ENCODE peak calls at places on chromosomes 3 and 15, in four cellular contexts. L is GM12878, P is K562, F is HepG2. N is an unnamed sample.

GRCh38 chr3:12159227-12159601 is 502 bp upstream of the TIMP4 start:
- DNase-seq in L (no peak), P (no peak), F (no peak), N (no peak)

GRCh38 chr3:131796558-131796957 is 238.3 kb downstream of the CPNE4 start:
- DNase-seq in L (peak), P (no peak), F (no peak), N (no peak)

GRCh38 chr3:69120879-69121464 is 1.4 kb downstream of the LMOD3 start:
- DNase-seq in L (peak), P (peak), F (peak), N (peak)

GRCh38 chr3:134249935-134250716 is 533 bp downstream of the RYK start:
- DNase-seq in L (no peak), P (peak), F (peak), N (peak)

GRCh38 chr3:132556467-132557159 is 40.5 kb upstream of the ACKR4 start:
- DNase-seq in L (no peak), P (no peak), F (no peak), N (no peak)

GRCh38 chr3:114760679-114761078 is 386.4 kb downstream of the ZBTB20 start:
- DNase-seq in L (no peak), P (no peak), F (no peak), N (no peak)

GRCh38 chr3:12885585-12885934 is 44.2 kb upstream of the RPL32 start:
- DNase-seq in L (no peak), P (no peak), F (no peak), N (no peak)

GRCh38 chr15:69265347-69265955 is 33.3 kb upstream of the PAQR5 start:
- DNase-seq in L (no peak), P (no peak), F (peak), N (peak)

GRCh38 chr3:25885544-25885943 is 95.7 kb downstream of the OXSM start:
- DNase-seq in L (no peak), P (no peak), F (no peak), N (no peak)

GRCh38 chr3:52047295-52047960 is 8.9 kb downstream of the DUSP7 start:
- DNase-seq in L (no peak), P (no peak), F (no peak), N (no peak)

GRCh38 chr3:71378509-71378908 is 205.0 kb downstream of the FOXP1 start:
- DNase-seq in L (no peak), P (no peak), F (no peak), N (no peak)

GRCh38 chr3:27357665-27358258 is 11.4 kb downstream of the NEK10 start:
- DNase-seq in L (no peak), P (peak), F (peak), N (peak)

GRCh38 chr15:67515557-67515956 is 5.4 kb upstream of the C15orf61 start:
- DNase-seq in L (no peak), P (no peak), F (no peak), N (no peak)

GRCh38 chr3:46024131-46024530 is 3.2 kb downstream of the XCR1 start:
- DNase-seq in L (no peak), P (no peak), F (no peak), N (no peak)

GRCh38 chr3:133944181-133944580 is 48.5 kb upstream of the RAB6B start:
- DNase-seq in L (no peak), P (no peak), F (no peak), N (no peak)

GRCh38 chr3:49133226-49133951 is 539 bp upstream of the LAMB2 start:
- DNase-seq in L (no peak), P (peak), F (peak), N (peak)

GRCh38 chr3:16828815-16829214 is 55.9 kb upstream of the PLCL2 start:
- DNase-seq in L (no peak), P (peak), F (no peak), N (peak)
- TF ChIP-seq ESRRA in L (no peak), P (peak), F (no peak), N (peak)

DNA sequence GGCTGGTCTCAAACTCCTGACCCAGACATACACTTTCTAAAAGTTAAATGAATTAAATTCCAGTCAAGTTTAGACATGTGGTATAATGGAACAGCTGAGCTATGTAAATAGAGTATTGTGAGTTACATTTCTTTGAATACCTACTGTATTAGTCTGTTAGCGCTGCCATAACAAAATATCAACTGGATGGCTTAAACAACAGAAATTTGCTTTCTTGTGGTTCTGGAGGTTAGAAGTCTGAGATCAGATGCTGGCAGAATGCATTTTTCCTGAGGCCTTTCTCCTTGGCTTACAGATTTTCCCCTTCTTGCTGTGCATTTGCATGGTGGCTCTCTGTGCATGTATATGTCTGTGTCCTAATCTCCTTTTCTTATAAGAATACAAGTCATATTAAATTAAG is 101.5 kb upstream of the TGFBR2 start:
- DNase-seq in L (no peak), P (no peak), F (no peak), N (no peak)
- TF ChIP-seq RFX5 in L (no peak), P (no peak), F (no peak), N (no peak)

GRCh38 chr15:48361690-48362089 is 30.5 kb downstream of the DUT start:
- DNase-seq in L (no peak), P (no peak), F (no peak), N (no peak)
- TF ChIP-seq BHLHE40 in L (no peak), P (no peak), F (no peak), N (no peak)

GRCh38 chr15:74786659-74787165 is 4.8 kb downstream of the CSK start:
- DNase-seq in L (no peak), P (no peak), F (no peak), N (no peak)
- TF ChIP-seq ESRRA in L (no peak), P (no peak), F (no peak), N (no peak)

DNA sequence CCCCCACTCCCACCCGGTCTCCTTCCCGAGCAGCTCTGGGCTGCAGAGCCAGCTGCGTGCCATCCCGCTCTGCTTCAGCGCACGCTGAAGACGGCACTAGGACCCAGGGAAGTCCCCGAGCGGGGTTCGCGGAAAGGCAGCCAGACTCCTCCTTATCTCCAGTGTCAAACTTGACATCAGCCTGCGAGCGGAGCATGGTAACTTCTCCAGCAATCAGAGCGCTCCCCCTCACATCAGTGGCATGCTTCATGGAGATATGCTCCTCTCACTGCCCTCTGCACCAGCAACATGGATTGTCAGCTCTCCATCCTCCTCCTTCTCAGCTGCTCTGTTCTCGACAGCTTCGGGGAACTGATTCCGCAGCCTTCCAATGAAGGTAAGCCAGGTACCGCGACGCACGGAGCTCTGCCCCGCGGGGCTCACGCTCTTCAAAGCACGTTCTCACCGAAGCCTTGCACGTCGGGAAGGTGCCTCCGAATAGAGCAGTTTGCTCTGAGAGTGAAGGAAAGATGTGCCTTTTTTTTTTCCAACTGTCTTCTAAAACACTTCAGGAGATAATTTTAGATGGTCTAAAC is at the start of gene EPHA3:
- DNase-seq in L (no peak), P (no peak), F (peak), N (peak)
- TF ChIP-seq RFX5 in L (no peak), P (no peak), F (no peak), N (no peak)

DNA sequence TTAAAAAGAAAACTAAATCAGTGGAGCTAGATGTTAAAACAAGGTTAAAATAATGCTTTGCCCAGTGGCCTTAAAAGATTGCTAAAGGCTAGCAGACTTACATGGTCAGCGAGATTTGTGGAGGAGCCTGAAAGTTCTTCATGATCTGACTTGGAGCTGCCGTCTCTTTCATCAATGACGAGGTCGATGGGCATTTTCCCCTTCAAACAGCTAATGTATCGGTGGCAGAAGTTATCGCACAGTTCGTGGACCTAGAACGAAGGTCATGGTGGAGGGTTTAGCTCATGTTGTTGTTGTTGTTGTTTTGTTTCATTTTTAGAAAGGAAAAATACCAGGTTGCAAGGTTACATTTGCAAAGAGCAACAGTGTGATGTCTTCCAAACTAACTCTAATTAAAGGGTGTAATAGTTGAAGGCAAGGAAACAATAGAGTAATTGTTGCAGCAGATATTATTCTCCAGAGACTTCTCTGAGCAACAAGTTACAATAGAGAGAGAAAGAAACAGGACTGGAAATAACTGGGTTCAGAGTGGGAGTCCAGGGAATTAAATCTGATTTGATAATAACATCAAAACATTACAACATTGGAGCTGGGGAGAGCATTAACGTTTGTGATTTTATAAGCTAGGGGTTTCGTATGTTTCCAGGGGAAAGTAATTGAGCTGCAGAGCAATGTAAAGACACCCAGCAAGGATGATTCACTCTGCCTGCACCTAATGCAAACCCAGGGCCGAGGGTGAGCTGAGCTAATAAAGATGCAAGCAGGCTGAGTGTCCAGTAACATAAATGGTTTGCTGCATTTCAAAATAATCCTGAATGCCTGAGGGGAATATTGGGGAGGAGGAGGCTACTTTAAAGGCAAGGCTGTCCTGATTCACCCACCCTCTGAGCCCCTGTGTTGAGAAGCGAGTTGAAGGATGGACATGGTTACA is 6.6 kb downstream of the MEIS2 start:
- DNase-seq in L (no peak), P (no peak), F (no peak), N (no peak)
- TF ChIP-seq BHLHE40 in L (no peak), P (no peak), F (no peak), N (no peak)

DNA sequence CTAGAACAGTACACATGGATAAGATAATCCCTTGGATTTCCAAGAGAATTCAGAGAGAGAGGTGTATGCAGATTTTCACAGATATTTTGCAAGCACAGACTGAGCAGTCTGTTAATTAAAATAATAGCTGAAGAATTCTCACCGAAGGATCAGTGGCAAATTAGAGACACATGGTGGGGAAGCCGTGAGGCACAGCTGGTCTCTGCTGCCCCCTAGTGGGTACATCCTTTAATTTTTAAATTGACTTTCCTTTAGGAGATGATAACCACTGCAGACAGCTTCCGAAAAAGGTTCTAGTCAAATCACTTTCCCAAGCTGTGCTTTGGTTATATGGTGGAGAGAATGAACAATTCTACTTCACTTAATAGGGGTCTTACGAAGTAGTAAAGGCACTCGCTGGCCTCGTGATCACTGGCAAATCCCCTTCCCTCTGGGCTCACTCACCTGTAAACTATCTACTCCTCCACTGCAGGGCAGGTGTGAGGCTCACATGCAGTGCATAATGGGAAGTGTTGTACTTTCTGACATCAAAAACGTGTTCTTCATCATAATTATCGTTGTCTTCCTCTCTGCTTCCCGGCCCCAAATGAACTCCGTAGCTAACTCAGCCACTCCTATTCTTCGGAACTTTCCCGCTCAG is 19.5 kb downstream of the MESD start:
- DNase-seq in L (no peak), P (peak), F (peak), N (peak)
- TF ChIP-seq ESRRA in L (no peak), P (no peak), F (no peak), N (no peak)

DNA sequence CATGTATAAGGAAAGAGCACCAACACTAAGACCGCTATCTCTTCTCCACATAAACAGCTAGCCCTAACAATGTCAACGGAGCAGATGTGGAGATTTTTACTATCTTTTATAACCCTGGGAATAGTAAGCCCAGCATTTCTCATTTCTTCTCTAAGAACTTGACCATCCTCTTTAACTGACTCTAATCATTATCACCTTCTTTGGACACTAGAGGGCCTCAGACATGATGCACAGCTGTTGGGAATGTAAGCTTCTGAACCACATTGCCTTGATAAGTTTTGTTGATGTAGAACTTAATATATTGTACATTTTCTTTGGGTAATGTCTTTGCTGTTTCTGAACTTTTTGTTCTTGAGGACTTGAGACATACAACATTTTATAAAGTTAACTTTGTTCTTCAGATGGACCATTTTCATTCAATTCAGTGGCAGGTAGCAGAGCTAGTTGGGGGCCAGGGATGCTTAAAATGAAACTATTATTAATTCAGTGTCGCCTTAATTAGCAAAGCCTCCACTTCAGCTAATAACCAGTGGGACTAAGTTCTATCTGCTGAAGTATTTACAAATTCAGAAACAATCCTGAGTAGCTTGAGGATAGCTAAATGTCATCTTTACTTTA is 9.6 kb upstream of the TAGLN3 start:
- DNase-seq in L (no peak), P (peak), F (peak), N (peak)
- TF ChIP-seq RFX5 in L (no peak), P (no peak), F (no peak), N (no peak)

GRCh38 chr3:170814822-170815221 is 55.2 kb downstream of the RPL22L1 start:
- DNase-seq in L (no peak), P (no peak), F (no peak), N (no peak)
- TF ChIP-seq BHLHE40 in L (no peak), P (no peak), F (no peak), N (no peak)

GRCh38 chr3:168088106-168088722 is 7.5 kb downstream of the GOLIM4 start:
- DNase-seq in L (peak), P (no peak), F (peak), N (peak)
- TF ChIP-seq ESRRA in L (peak), P (peak), F (peak), N (peak)

N was measured in A549.